ENCODE peak calls at places on chromosomes 5 and 9, in six cellular contexts. One of them, this sample, is unnamed.

GRCh38 chr9:36341936-36342577 is 58.0 kb downstream of the RNF38 start:
- DNase-seq in K562: no peak
- DNase-seq in H1: no peak
- DNase-seq in HepG2: no peak
- DNase-seq in GM12878: no peak
- DNase-seq in SK-N-SH: no peak
- DNase-seq in this sample: no peak

GRCh38 chr9:35313460-35313859 is 151.7 kb downstream of the UNC13B start:
- DNase-seq in K562: no peak
- DNase-seq in H1: no peak
- DNase-seq in HepG2: no peak
- DNase-seq in GM12878: no peak
- DNase-seq in SK-N-SH: no peak
- DNase-seq in this sample: no peak

GRCh38 chr5:14681236-14681752 is 16.8 kb downstream of the OTULIN start:
- DNase-seq in K562: no peak
- DNase-seq in H1: no peak
- DNase-seq in HepG2: no peak
- DNase-seq in GM12878: no peak
- DNase-seq in SK-N-SH: no peak
- DNase-seq in this sample: no peak

GRCh38 chr5:156907667-156908066 is 55.4 kb downstream of the TIMD4 start:
- DNase-seq in K562: no peak
- DNase-seq in H1: no peak
- DNase-seq in HepG2: no peak
- DNase-seq in GM12878: no peak
- DNase-seq in SK-N-SH: no peak
- DNase-seq in this sample: no peak

GRCh38 chr9:135971892-135972291 is 10.7 kb upstream of the UBAC1 start:
- DNase-seq in K562: peak; percentile 78
- DNase-seq in H1: peak; percentile 68
- DNase-seq in HepG2: peak; percentile 71
- DNase-seq in GM12878: no peak
- DNase-seq in SK-N-SH: no peak
- DNase-seq in this sample: no peak

GRCh38 chr9:119556129-119556875 is 187.1 kb upstream of the BRINP1 start:
- DNase-seq in K562: peak; percentile 46
- DNase-seq in H1: peak; percentile 59
- DNase-seq in HepG2: peak; percentile 27
- DNase-seq in GM12878: no peak
- DNase-seq in SK-N-SH: peak; percentile 81
- DNase-seq in this sample: peak; percentile 44

GRCh38 chr5:73126957-73127356 is 6.6 kb downstream of the TMEM171 start:
- DNase-seq in K562: no peak
- DNase-seq in H1: no peak
- DNase-seq in HepG2: no peak
- DNase-seq in GM12878: no peak
- DNase-seq in SK-N-SH: no peak
- DNase-seq in this sample: no peak

GRCh38 chr5:141001466-141001853 is 35.2 kb downstream of the PCDHAC2 start:
- DNase-seq in K562: no peak
- DNase-seq in H1: no peak
- DNase-seq in HepG2: no peak
- DNase-seq in GM12878: no peak
- DNase-seq in SK-N-SH: peak; percentile 61
- DNase-seq in this sample: peak; percentile 47

GRCh38 chr9:74935008-74935407 is 17.7 kb downstream of the C9orf40 start:
- DNase-seq in K562: no peak
- DNase-seq in H1: no peak
- DNase-seq in HepG2: no peak
- DNase-seq in GM12878: no peak
- DNase-seq in SK-N-SH: peak; percentile 10
- DNase-seq in this sample: no peak

GRCh38 chr5:167754501-167754941 is 536.9 kb upstream of the WWC1 start:
- DNase-seq in K562: no peak
- DNase-seq in H1: no peak
- DNase-seq in HepG2: no peak
- DNase-seq in GM12878: no peak
- DNase-seq in SK-N-SH: no peak
- DNase-seq in this sample: no peak

GRCh38 chr5:103923616-103924168 is 361.1 kb upstream of the NUDT12 start:
- DNase-seq in K562: no peak
- DNase-seq in H1: no peak
- DNase-seq in HepG2: no peak
- DNase-seq in GM12878: no peak
- DNase-seq in SK-N-SH: no peak
- DNase-seq in this sample: no peak

GRCh38 chr5:157108961-157109360 is at the start of gene HAVCR2:
- DNase-seq in K562: no peak
- DNase-seq in H1: no peak
- DNase-seq in HepG2: no peak
- DNase-seq in GM12878: peak; percentile 83
- DNase-seq in SK-N-SH: no peak
- DNase-seq in this sample: no peak

GRCh38 chr9:34463098-34463900 is 4.7 kb downstream of the DNAI1 start:
- DNase-seq in K562: no peak
- DNase-seq in H1: no peak
- DNase-seq in HepG2: no peak
- DNase-seq in GM12878: no peak
- DNase-seq in SK-N-SH: peak; percentile 52
- DNase-seq in this sample: peak; percentile 18

GRCh38 chr5:55714339-55714738 is 2.2 kb upstream of the SLC38A9 start:
- DNase-seq in K562: no peak
- DNase-seq in H1: no peak
- DNase-seq in HepG2: no peak
- DNase-seq in GM12878: no peak
- DNase-seq in SK-N-SH: no peak
- DNase-seq in this sample: peak; percentile 45

GRCh38 chr5:122163151-122164069 is 34.1 kb downstream of the ZNF474 start:
- DNase-seq in K562: no peak
- DNase-seq in H1: no peak
- DNase-seq in HepG2: no peak
- DNase-seq in GM12878: no peak
- DNase-seq in SK-N-SH: no peak
- DNase-seq in this sample: peak; percentile 49

GRCh38 chr5:132059696-132060500 is 557 bp upstream of the IL3 start:
- DNase-seq in K562: no peak
- DNase-seq in H1: no peak
- DNase-seq in HepG2: no peak
- DNase-seq in GM12878: no peak
- DNase-seq in SK-N-SH: peak; percentile 3
- DNase-seq in this sample: no peak

GRCh38 chr5:79853676-79854418 is 137.2 kb downstream of the MTX3 start:
- DNase-seq in K562: peak; percentile 25
- DNase-seq in H1: no peak
- DNase-seq in HepG2: peak; percentile 3
- DNase-seq in GM12878: no peak
- DNase-seq in SK-N-SH: no peak
- DNase-seq in this sample: no peak

DNA sequence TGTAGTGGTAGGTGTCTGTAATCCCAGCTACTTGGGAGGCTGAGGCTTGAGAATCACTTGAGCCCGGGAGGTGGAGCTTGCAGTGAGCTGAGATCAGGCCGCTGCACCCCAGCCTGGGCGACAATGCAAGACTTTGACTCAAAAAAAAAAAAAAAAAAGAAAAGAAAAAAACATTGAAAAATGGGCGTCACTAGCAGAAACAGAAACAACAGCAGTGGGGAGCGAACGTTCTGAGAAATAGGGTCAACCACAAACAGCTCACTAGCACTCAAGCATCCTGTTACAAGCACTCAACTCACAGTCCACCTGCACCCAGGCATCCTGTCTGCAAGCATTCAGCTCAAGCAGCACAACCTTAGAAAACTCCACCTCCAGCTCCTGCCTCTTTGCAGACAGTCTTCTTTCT is 17.2 kb downstream of the TRIM14 start:
- DNase-seq in K562: no peak
- DNase-seq in H1: no peak
- DNase-seq in HepG2: no peak
- DNase-seq in GM12878: peak; percentile 99
- DNase-seq in SK-N-SH: no peak
- DNase-seq in this sample: no peak
- TF ChIP-seq CHD2 in K562: no peak
- TF ChIP-seq CHD2 in H1: no peak
- TF ChIP-seq CHD2 in HepG2: no peak
- TF ChIP-seq CHD2 in GM12878: no peak
- TF ChIP-seq CHD2 in SK-N-SH: no peak
- TF ChIP-seq CHD2 in this sample: no peak

GRCh38 chr5:75366787-75367186 is 29.8 kb downstream of the HMGCR start:
- DNase-seq in K562: no peak
- DNase-seq in H1: no peak
- DNase-seq in HepG2: no peak
- DNase-seq in GM12878: peak; percentile 72
- DNase-seq in SK-N-SH: no peak
- DNase-seq in this sample: no peak
- TF ChIP-seq CHD2 in K562: no peak
- TF ChIP-seq CHD2 in H1: no peak
- TF ChIP-seq CHD2 in HepG2: no peak
- TF ChIP-seq CHD2 in GM12878: no peak
- TF ChIP-seq CHD2 in SK-N-SH: no peak
- TF ChIP-seq CHD2 in this sample: no peak

GRCh38 chr9:71177901-71178300 is 56.5 kb upstream of the TRPM3 start:
- DNase-seq in K562: no peak
- DNase-seq in H1: no peak
- DNase-seq in HepG2: no peak
- DNase-seq in GM12878: no peak
- DNase-seq in SK-N-SH: no peak
- DNase-seq in this sample: no peak
- TF ChIP-seq CHD2 in K562: no peak
- TF ChIP-seq CHD2 in H1: no peak
- TF ChIP-seq CHD2 in HepG2: no peak
- TF ChIP-seq CHD2 in GM12878: no peak
- TF ChIP-seq CHD2 in SK-N-SH: no peak
- TF ChIP-seq CHD2 in this sample: no peak

GRCh38 chr9:133577463-133578112 is 31.6 kb downstream of the FAM163B start:
- DNase-seq in K562: no peak
- DNase-seq in H1: no peak
- DNase-seq in HepG2: no peak
- DNase-seq in GM12878: no peak
- DNase-seq in SK-N-SH: no peak
- DNase-seq in this sample: no peak

GRCh38 chr9:133573791-133574515 is 35.2 kb downstream of the FAM163B start:
- DNase-seq in K562: no peak
- DNase-seq in H1: no peak
- DNase-seq in HepG2: no peak
- DNase-seq in GM12878: no peak
- DNase-seq in SK-N-SH: no peak
- DNase-seq in this sample: no peak

GRCh38 chr9:133576591-133577462 is 32.4 kb downstream of the FAM163B start:
- DNase-seq in K562: no peak
- DNase-seq in H1: no peak
- DNase-seq in HepG2: no peak
- DNase-seq in GM12878: no peak
- DNase-seq in SK-N-SH: no peak
- DNase-seq in this sample: no peak

GRCh38 chr9:133574791-133575672 is 34.2 kb downstream of the FAM163B start:
- DNase-seq in K562: no peak
- DNase-seq in H1: no peak
- DNase-seq in HepG2: no peak
- DNase-seq in GM12878: no peak
- DNase-seq in SK-N-SH: no peak
- DNase-seq in this sample: no peak

DNA sequence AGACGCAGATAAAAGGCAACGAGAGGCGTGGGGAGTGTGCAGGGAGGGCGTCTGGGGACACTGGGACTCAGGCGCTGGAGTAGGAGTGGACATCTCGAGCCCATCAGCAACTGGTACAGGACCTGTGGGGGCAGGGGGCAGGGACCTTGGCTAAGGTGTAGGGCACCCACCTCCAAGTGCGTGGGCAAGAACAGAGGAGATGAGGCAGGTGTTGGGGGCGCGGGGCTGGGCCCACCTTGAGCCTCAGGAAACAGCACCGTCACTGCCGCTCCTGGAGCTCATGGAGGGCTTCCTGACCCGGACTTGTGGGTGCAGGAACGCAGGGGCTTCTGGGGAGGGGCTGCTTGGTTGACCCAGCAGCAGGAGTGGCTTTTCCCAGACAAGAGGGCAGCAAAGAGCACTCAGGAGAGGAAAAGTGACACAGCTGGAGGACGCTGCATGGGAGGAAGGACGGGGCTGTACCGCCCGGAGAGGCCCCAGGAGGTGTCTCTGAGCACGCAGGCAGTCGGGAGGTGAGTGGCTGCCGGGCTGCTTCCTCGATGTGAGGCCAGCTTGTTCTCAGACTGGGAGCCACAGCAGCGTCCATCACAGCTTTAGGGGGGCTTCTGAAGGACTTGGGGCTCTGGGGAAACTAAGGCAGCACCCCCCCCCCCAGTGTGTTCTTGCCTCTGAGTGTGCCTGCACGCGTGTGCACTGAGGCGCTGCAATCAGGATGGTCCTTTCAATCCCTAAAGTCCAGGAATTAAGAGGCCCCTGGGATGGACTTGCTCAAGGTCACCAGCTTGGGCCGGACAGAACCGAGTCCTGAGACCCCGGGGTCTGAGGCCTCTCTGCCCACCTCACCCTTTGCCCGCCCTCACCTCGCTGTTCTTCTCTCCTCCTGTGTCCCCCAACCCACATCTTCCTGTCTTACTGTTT is 33.3 kb downstream of the FAM163B start:
- DNase-seq in K562: no peak
- DNase-seq in H1: no peak
- DNase-seq in HepG2: no peak
- DNase-seq in GM12878: no peak
- DNase-seq in SK-N-SH: no peak
- DNase-seq in this sample: no peak
- TF ChIP-seq CHD2 in K562: no peak
- TF ChIP-seq CHD2 in H1: no peak
- TF ChIP-seq CHD2 in HepG2: no peak
- TF ChIP-seq CHD2 in GM12878: no peak
- TF ChIP-seq CHD2 in SK-N-SH: no peak
- TF ChIP-seq CHD2 in this sample: no peak

GRCh38 chr9:16062542-16063240 is 509.8 kb downstream of the CCDC171 start:
- DNase-seq in K562: no peak
- DNase-seq in H1: no peak
- DNase-seq in HepG2: no peak
- DNase-seq in GM12878: no peak
- DNase-seq in SK-N-SH: no peak
- DNase-seq in this sample: peak; percentile 79
- TF ChIP-seq CHD2 in K562: no peak
- TF ChIP-seq CHD2 in H1: no peak
- TF ChIP-seq CHD2 in HepG2: no peak
- TF ChIP-seq CHD2 in GM12878: no peak
- TF ChIP-seq CHD2 in SK-N-SH: no peak
- TF ChIP-seq CHD2 in this sample: no peak